ENCODE peak calls at places on chromosome 20, in seven cellular contexts. Z, U, N, A, P, I and K are unnamed samples.

GRCh38 chr20:60791823-60792222 is 460.2 kb upstream of the CDH4 start:
- DNase-seq in I (no peak), U (no peak), Z (no peak), N (no peak), A (no peak), P (no peak), K (no peak)

GRCh38 chr20:36121981-36122930 is 32.3 kb upstream of the EPB41L1 start:
- DNase-seq in P (no peak), I (no peak), A (no peak), U (no peak), Z (no peak), N (peak), K (no peak)

GRCh38 chr20:35001596-35002362 is 46.1 kb downstream of the MYH7B start:
- DNase-seq in U (no peak), Z (no peak), I (peak), P (peak), N (peak), A (peak), K (no peak)

GRCh38 chr20:10733122-10733521 is 59.3 kb upstream of the JAG1 start:
- DNase-seq in Z (no peak), U (no peak), N (no peak), I (peak), P (no peak), A (no peak), K (no peak)

GRCh38 chr20:62952373-62953166 is at the start of gene SLC17A9:
- DNase-seq in U (no peak), A (peak), N (peak), I (peak), P (peak), Z (peak), K (no peak)

GRCh38 chr20:64076061-64076997 is 3.0 kb downstream of the RGS19 start:
- DNase-seq in U (no peak), A (no peak), N (no peak), Z (no peak), P (no peak), I (no peak), K (no peak)

GRCh38 chr20:10954137-10954840 is 280.5 kb upstream of the JAG1 start:
- DNase-seq in I (peak), Z (no peak), U (peak), P (no peak), N (no peak), A (no peak), K (no peak)

GRCh38 chr20:6074145-6074561 is 20.3 kb upstream of the LRRN4 start:
- DNase-seq in Z (no peak), A (no peak), P (no peak), I (no peak), N (no peak), U (no peak), K (no peak)

GRCh38 chr20:34072778-34073177 is 39.3 kb downstream of the EIF2S2 start:
- DNase-seq in U (no peak), P (no peak), Z (no peak), A (no peak), N (no peak), I (no peak), K (no peak)

GRCh38 chr20:37364013-37364926 is 18.3 kb downstream of the SRC start:
- DNase-seq in P (no peak), I (no peak), A (peak), N (peak), Z (no peak), U (no peak), K (no peak)

GRCh38 chr20:10249822-10250221 is 31.2 kb downstream of the SNAP25 start:
- DNase-seq in N (no peak), A (no peak), U (no peak), P (no peak), I (no peak), Z (no peak), K (no peak)

GRCh38 chr20:61816606-61817005 is 249.1 kb downstream of the TAF4 start:
- DNase-seq in N (no peak), Z (no peak), I (no peak), P (no peak), A (no peak), U (no peak), K (no peak)

GRCh38 chr20:9166153-9166780 is 97.4 kb downstream of the PLCB4 start:
- DNase-seq in Z (no peak), P (no peak), U (no peak), A (no peak), N (no peak), I (no peak), K (no peak)

GRCh38 chr20:5806457-5807263 is 56.5 kb downstream of the SHLD1 start:
- DNase-seq in A (no peak), P (peak), I (no peak), Z (no peak), N (no peak), U (no peak), K (no peak)

GRCh38 chr20:62193079-62194025 is 10.5 kb downstream of the MTG2 start:
- DNase-seq in N (peak), I (no peak), Z (no peak), U (no peak), P (no peak), A (no peak), K (no peak)

GRCh38 chr20:2408111-2408510 is 27.4 kb downstream of the TGM6 start:
- DNase-seq in I (no peak), U (no peak), P (no peak), A (no peak), Z (no peak), N (no peak), K (no peak)

GRCh38 chr20:10093087-10093591 is 58.4 kb downstream of the ANKEF1 start:
- DNase-seq in U (no peak), N (no peak), A (no peak), I (peak), P (no peak), Z (no peak), K (no peak)

GRCh38 chr20:574297-574942 is 30.8 kb upstream of the CSNK2A1 start:
- DNase-seq in I (no peak), P (no peak), U (no peak), A (peak), Z (no peak), N (no peak), K (no peak)

GRCh38 chr20:8315639-8316573 is 183.8 kb downstream of the PLCB1 start:
- DNase-seq in N (no peak), Z (no peak), I (no peak), A (no peak), U (no peak), P (no peak), K (no peak)

GRCh38 chr20:35166242-35166830 is 5.5 kb upstream of the PROCR start:
- DNase-seq in N (peak), P (no peak), A (no peak), Z (no peak), U (no peak), I (peak), K (no peak)

GRCh38 chr20:2521369-2522305 is 12.9 kb upstream of the ZNF343 start:
- DNase-seq in I (peak), Z (peak), N (no peak), P (peak), A (peak), U (no peak), K (no peak)

GRCh38 chr20:48658505-48658904 is 169.3 kb downstream of the PREX1 start:
- DNase-seq in I (no peak), P (no peak), A (no peak), U (no peak), Z (no peak), N (no peak), K (no peak)

GRCh38 chr20:24732076-24732475 is 217.0 kb upstream of the CST7 start:
- DNase-seq in A (no peak), U (no peak), Z (no peak), P (no peak), I (no peak), N (no peak), K (no peak)

GRCh38 chr20:63175031-63175895 is 40.7 kb downstream of the YTHDF1 start:
- DNase-seq in Z (no peak), I (no peak), U (no peak), A (no peak), N (no peak), P (no peak), K (no peak)

GRCh38 chr20:40754372-40754943 is 65.4 kb upstream of the MAFB start:
- DNase-seq in P (no peak), U (no peak), Z (no peak), N (no peak), A (no peak), I (peak), K (no peak)

GRCh38 chr20:58695084-58695722 is 2.6 kb downstream of the NPEPL1 start:
- DNase-seq in I (no peak), P (no peak), Z (no peak), N (no peak), U (no peak), A (no peak), K (no peak)

GRCh38 chr20:25389858-25390537 is 637 bp downstream of the ABHD12 start:
- DNase-seq in N (peak), I (peak), P (peak), A (peak), U (no peak), Z (peak), K (peak)

GRCh38 chr20:61608275-61609085 is 356.4 kb downstream of the CDH4 start:
- DNase-seq in I (peak), P (peak), N (peak), A (peak), Z (no peak), U (no peak), K (peak)

GRCh38 chr20:18218249-18218648 is 70.1 kb upstream of the ZNF133 start:
- DNase-seq in U (no peak), A (no peak), P (no peak), N (no peak), Z (no peak), I (no peak), K (no peak)

GRCh38 chr20:25318471-25319240 is 70.8 kb downstream of the PYGB start:
- DNase-seq in A (peak), Z (peak), U (no peak), I (no peak), P (no peak), N (peak), K (no peak)

GRCh38 chr20:41119593-41120561 is 17.5 kb upstream of the PLCG1 start:
- DNase-seq in Z (no peak), P (no peak), I (no peak), N (no peak), U (no peak), A (no peak), K (no peak)

GRCh38 chr20:46600286-46600752 is 49.9 kb upstream of the OCSTAMP start:
- DNase-seq in P (no peak), A (no peak), Z (no peak), N (no peak), I (no peak), U (no peak), K (no peak)

GRCh38 chr20:63962426-63963347 is 6.5 kb upstream of the UCKL1 start:
- DNase-seq in N (no peak), U (no peak), P (no peak), A (no peak), I (peak), Z (no peak), K (no peak)

GRCh38 chr20:59725476-59726119 is 121.3 kb downstream of the PHACTR3 start:
- DNase-seq in I (no peak), A (no peak), U (no peak), P (no peak), N (no peak), Z (no peak), K (no peak)

GRCh38 chr20:47055699-47056369 is 161.2 kb downstream of the EYA2 start:
- DNase-seq in A (no peak), U (no peak), P (no peak), I (peak), N (no peak), Z (no peak), K (no peak)

GRCh38 chr20:23296841-23297701 is 53.5 kb upstream of the NXT1 start:
- DNase-seq in Z (no peak), A (no peak), I (peak), N (no peak), P (no peak), U (no peak), K (no peak)

GRCh38 chr20:14512856-14513255 is 175.4 kb upstream of the FLRT3 start:
- DNase-seq in U (no peak), P (no peak), A (no peak), I (no peak), Z (no peak), N (no peak), K (no peak)

GRCh38 chr20:50336631-50337030 is 146.0 kb downstream of the CEBPB start:
- DNase-seq in U (no peak), P (no peak), I (peak), A (no peak), N (no peak), Z (no peak), K (no peak)

GRCh38 chr20:50339196-50339901 is 148.7 kb downstream of the CEBPB start:
- DNase-seq in U (no peak), N (no peak), A (no peak), P (peak), I (peak), Z (no peak), K (no peak)

GRCh38 chr20:50340586-50340985 is 150.0 kb downstream of the CEBPB start:
- DNase-seq in N (no peak), P (no peak), U (no peak), A (no peak), I (no peak), Z (no peak), K (no peak)

GRCh38 chr20:50337521-50338466 is 147.2 kb downstream of the CEBPB start:
- DNase-seq in P (no peak), A (no peak), N (no peak), U (no peak), I (no peak), Z (no peak), K (no peak)

DNA sequence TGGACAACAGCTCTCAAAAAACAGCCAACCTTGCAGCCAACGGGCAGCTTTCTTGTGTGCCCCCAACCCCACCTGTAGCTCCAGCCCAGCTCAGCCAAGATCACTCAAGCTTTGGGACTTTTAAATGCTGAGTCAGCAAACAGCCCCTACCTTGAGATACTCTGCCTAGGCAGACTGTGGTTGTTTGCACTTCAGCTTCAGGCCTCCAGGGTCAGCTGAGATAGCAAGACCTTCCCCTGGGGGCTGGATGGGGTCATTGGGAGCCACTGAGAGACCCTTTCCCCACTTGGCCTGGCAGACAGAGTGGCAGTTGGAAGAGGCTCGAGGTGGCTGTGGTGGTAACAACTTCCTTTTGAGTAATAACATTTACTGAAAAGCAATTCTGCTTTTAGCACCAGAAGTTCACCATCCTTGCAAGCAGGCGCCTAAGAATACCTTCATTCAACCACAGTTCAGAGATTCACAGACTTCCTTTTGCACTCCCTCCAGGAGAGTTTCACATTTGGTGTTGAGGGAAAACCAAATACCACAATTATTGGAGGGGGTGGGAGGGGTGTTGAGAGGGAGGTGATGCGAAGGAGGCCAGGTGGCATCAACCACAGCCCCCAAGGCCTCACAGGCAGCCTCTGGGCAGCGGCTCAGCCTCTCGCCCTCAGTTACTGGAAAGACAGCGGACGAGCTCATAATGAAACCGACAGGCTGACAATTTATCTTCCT is 148.0 kb downstream of the CEBPB start:
- DNase-seq in I (peak), Z (no peak), N (no peak), P (peak), A (peak), U (no peak), K (no peak)
- TF ChIP-seq CTCF in I (no peak), Z (no peak), N (no peak), P (peak), A (no peak), U (no peak), K (no peak)

GRCh38 chr20:3744806-3745685 is 12.6 kb downstream of the HSPA12B start:
- DNase-seq in U (no peak), A (peak), Z (peak), I (peak), N (peak), P (peak), K (no peak)
- TF ChIP-seq CTCF in U (no peak), A (no peak), Z (no peak), I (no peak), N (no peak), P (no peak), K (no peak)

DNA sequence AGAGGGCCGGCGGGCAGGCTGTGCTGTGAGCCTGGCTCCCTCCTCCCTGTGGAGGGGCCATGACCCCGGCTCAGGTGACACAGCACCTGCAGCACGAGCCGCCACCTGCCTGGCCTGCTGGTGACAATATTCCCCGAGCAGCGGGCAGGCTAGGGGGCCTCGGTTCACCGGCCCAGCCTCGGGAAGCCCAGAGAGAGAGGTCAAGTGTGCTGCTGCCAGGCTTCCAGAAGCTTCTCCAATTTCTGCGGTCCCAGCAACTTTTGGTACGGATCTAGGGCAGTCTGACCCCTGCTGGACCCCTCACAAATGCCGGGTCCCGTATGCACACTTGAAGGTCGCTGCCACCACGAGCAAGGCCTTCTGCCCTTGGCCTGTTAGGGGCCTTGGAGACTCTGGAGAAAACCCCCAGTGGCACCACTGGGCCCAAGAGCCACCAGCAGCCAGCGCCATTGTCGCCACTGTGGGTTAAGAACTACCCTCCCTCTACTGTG is 38.6 kb upstream of the NOL4L start:
- DNase-seq in A (peak), N (no peak), Z (no peak), P (no peak), U (no peak), I (no peak), K (peak)
- TF ChIP-seq CTCF in A (no peak), N (no peak), Z (no peak), P (no peak), U (no peak), I (no peak), K (peak)

GRCh38 chr20:16434087-16434664 is 139.1 kb downstream of the KIF16B start:
- DNase-seq in P (peak), Z (peak), U (no peak), I (peak), N (peak), A (peak), K (peak)
- TF ChIP-seq CTCF in P (peak), Z (no peak), U (peak), I (peak), N (peak), A (peak), K (peak)

DNA sequence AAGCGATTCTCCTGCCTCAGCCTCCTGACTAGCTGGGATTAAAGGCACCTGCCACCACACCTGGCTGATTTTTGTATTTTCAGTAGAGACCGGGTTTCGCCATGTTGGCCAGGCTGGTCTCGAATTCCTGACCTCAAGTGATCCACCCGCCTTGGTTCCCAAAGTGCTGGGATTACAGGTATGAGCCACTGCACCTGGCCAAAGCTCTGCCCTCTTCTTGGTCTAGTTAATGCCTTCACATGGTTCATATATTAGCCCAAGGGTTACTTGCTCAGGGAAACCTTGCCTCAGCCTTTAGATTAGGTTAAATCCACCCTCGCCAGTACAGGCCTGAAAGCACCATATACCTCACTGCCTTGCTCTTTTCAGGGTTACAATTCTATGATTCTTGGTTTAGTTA is 26.1 kb downstream of the TSHZ2 start:
- DNase-seq in U (no peak), Z (no peak), I (no peak), P (no peak), A (no peak), N (no peak), K (no peak)
- TF ChIP-seq CTCF in U (no peak), Z (no peak), I (no peak), P (no peak), A (no peak), N (no peak), K (no peak)

DNA sequence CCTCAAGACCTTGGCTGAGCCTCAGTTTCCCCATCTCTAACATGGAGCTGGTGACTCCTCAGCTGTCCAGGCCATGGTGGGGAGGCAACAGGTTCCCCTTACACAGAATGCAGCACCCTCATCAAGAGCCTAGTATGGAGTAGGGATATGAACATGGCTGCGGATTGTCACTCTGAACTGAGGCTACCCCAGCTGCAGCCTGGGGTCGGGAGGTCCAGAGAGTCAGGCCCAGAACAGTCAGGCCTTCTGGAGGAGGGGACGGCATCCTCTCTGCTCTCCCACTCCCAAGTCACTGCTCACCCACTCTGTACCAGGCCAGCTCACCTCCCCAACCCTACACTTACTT is 1.4 kb upstream of the FOXS1 start:
- DNase-seq in Z (no peak), U (no peak), I (no peak), P (no peak), N (no peak), A (no peak), K (no peak)
- TF ChIP-seq CTCF in Z (no peak), U (no peak), I (no peak), P (no peak), N (no peak), A (no peak), K (no peak)